ENCODE peak calls at places on chromosome 9, in nine cellular contexts. R is body of pancreas, H is endothelial cell of umbilical vein, F is esophagus muscularis mucosa, O is Peyer's patch, K is breast epithelium, L is gastrocnemius medialis, D is right lobe of liver, B is tibial nerve. C is an unnamed sample.

GRCh38 chr9:26292943-26293342 is 599.7 kb downstream of the CAAP1 start:
- DNase-seq in R (no peak), H (no peak), F (no peak), O (no peak), K (no peak), L (no peak), D (no peak), B (no peak), C (no peak)

GRCh38 chr9:18379073-18379811 is 94.7 kb upstream of the ADAMTSL1 start:
- DNase-seq in R (no peak), H (peak; percentile 70), F (no peak), O (no peak), K (no peak), L (no peak), D (no peak), B (no peak), C (no peak)

GRCh38 chr9:136225366-136225747 is 20.3 kb downstream of the QSOX2 start:
- DNase-seq in R (no peak), H (no peak), F (no peak), O (no peak), K (no peak), L (no peak), D (no peak), B (no peak), C (no peak)

GRCh38 chr9:127968717-127969383 is 11.9 kb downstream of the EEIG1 start:
- DNase-seq in R (peak; percentile 61), H (no peak), F (no peak), O (peak; percentile 60), K (peak; percentile 77), L (peak; percentile 66), D (peak; percentile 73), B (no peak), C (peak; percentile 41)

GRCh38 chr9:83304686-83305085 is 233.5 kb downstream of the FRMD3 start:
- DNase-seq in R (peak; percentile 70), H (peak; percentile 38), F (peak; percentile 95), O (no peak), K (peak; percentile 55), L (peak; percentile 67), D (peak; percentile 61), B (peak; percentile 86), C (peak; percentile 90)

GRCh38 chr9:35423499-35423898 is 66.4 kb upstream of the RUSC2 start:
- DNase-seq in R (no peak), H (no peak), F (no peak), O (no peak), K (no peak), L (no peak), D (no peak), B (no peak), C (no peak)

GRCh38 chr9:88400021-88400420 is 11.8 kb downstream of the SPIN1 start:
- DNase-seq in R (no peak), H (no peak), F (no peak), O (no peak), K (no peak), L (no peak), D (no peak), B (no peak), C (no peak)

GRCh38 chr9:96109718-96110351 is 192.1 kb downstream of the HSD17B3 start:
- DNase-seq in R (no peak), H (peak; percentile 19), F (no peak), O (no peak), K (no peak), L (no peak), D (no peak), B (no peak), C (no peak)

GRCh38 chr9:93896093-93896492 is 59.1 kb downstream of the BARX1 start:
- DNase-seq in R (peak; percentile 6), H (no peak), F (no peak), O (peak; percentile 29), K (peak; percentile 20), L (no peak), D (peak; percentile 6), B (no peak), C (no peak)

GRCh38 chr9:110536802-110537201 is 42.7 kb downstream of the SVEP1 start:
- DNase-seq in R (no peak), H (no peak), F (no peak), O (no peak), K (no peak), L (no peak), D (no peak), B (peak; percentile 29), C (no peak)

GRCh38 chr9:135212961-135213360 is 125.5 kb downstream of the OLFM1 start:
- DNase-seq in R (no peak), H (no peak), F (no peak), O (peak; percentile 28), K (no peak), L (no peak), D (peak; percentile 9), B (no peak), C (no peak)

GRCh38 chr9:76634356-76635054 is 129.7 kb upstream of the PCA3 start:
- DNase-seq in R (no peak), H (peak; percentile 60), F (no peak), O (no peak), K (no peak), L (no peak), D (no peak), B (no peak), C (no peak)

GRCh38 chr9:125883548-125883947 is 136.4 kb downstream of the PBX3 start:
- DNase-seq in R (no peak), H (no peak), F (no peak), O (no peak), K (no peak), L (no peak), D (no peak), B (no peak), C (no peak)

GRCh38 chr9:16058131-16058549 is 505.3 kb downstream of the CCDC171 start:
- DNase-seq in R (no peak), H (peak; percentile 4), F (no peak), O (no peak), K (no peak), L (no peak), D (no peak), B (no peak), C (no peak)

GRCh38 chr9:19429590-19429989 is 20.8 kb downstream of the ACER2 start:
- DNase-seq in R (no peak), H (no peak), F (no peak), O (no peak), K (no peak), L (no peak), D (no peak), B (no peak), C (no peak)

GRCh38 chr9:93112116-93112863 is 16.3 kb downstream of the CARD19 start:
- DNase-seq in R (no peak), H (no peak), F (no peak), O (peak; percentile 30), K (peak; percentile 38), L (peak; percentile 10), D (peak; percentile 37), B (no peak), C (peak; percentile 18)

GRCh38 chr9:90803860-90804593 is 2.4 kb downstream of the SYK start:
- DNase-seq in R (no peak), H (no peak), F (no peak), O (no peak), K (no peak), L (no peak), D (no peak), B (no peak), C (no peak)

GRCh38 chr9:113634597-113635515 is 171.3 kb downstream of the RGS3 start:
- DNase-seq in R (no peak), H (peak; percentile 84), F (no peak), O (peak; percentile 18), K (peak; percentile 6), L (no peak), D (no peak), B (no peak), C (no peak)

GRCh38 chr9:17251100-17251499 is 116.3 kb downstream of the CNTLN start:
- DNase-seq in R (no peak), H (no peak), F (no peak), O (no peak), K (no peak), L (no peak), D (no peak), B (no peak), C (no peak)
- H3K9me3 ChIP-seq in R (no peaks in the 10 kb centered on the region), H (no peaks in the 10 kb centered on the region), F (no peaks in the 10 kb centered on the region), O (no peaks in the 10 kb centered on the region), K (peaks cover 26% of the 10 kb centered on the region), L (peaks cover 18% of the 10 kb centered on the region), D (no peaks in the 10 kb centered on the region), B (no peaks in the 10 kb centered on the region), C (no peaks in the 10 kb centered on the region)

GRCh38 chr9:137253717-137254623 is 1.2 kb upstream of the NELFB start:
- DNase-seq in R (peak; percentile 47), H (no peak), F (no peak), O (peak; percentile 70), K (no peak), L (no peak), D (no peak), B (no peak), C (no peak)

GRCh38 chr9:137255448-137256114 is 454 bp downstream of the NELFB start:
- DNase-seq in R (peak; percentile 61), H (peak; percentile 38), F (no peak), O (no peak), K (no peak), L (no peak), D (no peak), B (no peak), C (peak; percentile 68)

GRCh38 chr9:137256362-137256761 is 1.2 kb downstream of the NELFB start:
- DNase-seq in R (no peak), H (no peak), F (no peak), O (no peak), K (no peak), L (no peak), D (no peak), B (no peak), C (no peak)

GRCh38 chr9:137256839-137257238 is 1.7 kb downstream of the NELFB start:
- DNase-seq in R (no peak), H (no peak), F (no peak), O (no peak), K (no peak), L (no peak), D (no peak), B (no peak), C (no peak)

GRCh38 chr9:137254624-137255447 is at the start of gene NELFB:
- DNase-seq in R (peak; percentile 94), H (peak; percentile 75), F (peak; percentile 95), O (peak; percentile 98), K (peak; percentile 92), L (peak; percentile 85), D (peak; percentile 94), B (peak; percentile 84), C (peak; percentile 93)
- TF ChIP-seq POLR2A in R (peak; percentile 67), H (peak; percentile 85), F (peak; percentile 12), O (peak; percentile 94), K (no peak), L (peak; percentile 71), D (peak; percentile 71), B (no peak), C (peak; percentile 32)

GRCh38 chr9:105070176-105070575 is 142.2 kb upstream of the ABCA1 start:
- DNase-seq in R (no peak), H (no peak), F (no peak), O (no peak), K (no peak), L (no peak), D (no peak), B (no peak), C (no peak)
- H3K4me1 ChIP-seq in R (peaks cover 11% of the 10 kb centered on the region), H (no peaks in the 10 kb centered on the region), F (peaks cover 18% of the 10 kb centered on the region), O (no peaks in the 10 kb centered on the region), K (no peaks in the 10 kb centered on the region), L (peaks cover 6% of the 10 kb centered on the region), D (peaks cover 11% of the 10 kb centered on the region), B (peaks cover 13% of the 10 kb centered on the region), C (no peaks in the 10 kb centered on the region)

DNA sequence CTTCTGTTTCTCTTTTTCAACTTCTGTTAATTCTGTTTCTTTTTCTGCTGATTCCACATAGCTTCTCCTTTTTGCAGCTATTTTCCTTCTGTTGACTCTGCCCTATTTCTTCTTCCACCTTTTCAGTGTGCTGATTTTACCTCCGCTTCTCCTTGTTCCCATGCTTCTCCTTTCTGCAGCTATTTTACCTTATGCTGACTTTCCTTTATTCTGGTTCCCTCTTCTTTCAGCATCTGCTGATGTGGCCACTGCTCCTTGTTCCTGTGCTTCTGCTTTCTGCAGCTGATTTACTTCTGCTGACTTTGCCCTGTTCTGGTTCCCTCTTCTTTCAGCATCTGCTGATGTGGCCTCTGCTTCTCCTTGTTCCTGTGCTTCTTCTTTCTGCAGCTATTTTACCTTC is 58.8 kb downstream of the HACD4 start:
- DNase-seq in R (no peak), H (no peak), F (no peak), O (no peak), K (no peak), L (no peak), D (no peak), B (no peak), C (no peak)
- H3K9me3 ChIP-seq in R (no peaks in the 10 kb centered on the region), H (no peaks in the 10 kb centered on the region), F (no peaks in the 10 kb centered on the region), O (no peaks in the 10 kb centered on the region), K (no peaks in the 10 kb centered on the region), L (no peaks in the 10 kb centered on the region), D (no peaks in the 10 kb centered on the region), B (no peaks in the 10 kb centered on the region), C (no peaks in the 10 kb centered on the region)

C was measured in ovary.